ENCODE peak calls at places on chromosomes 7 and 10, in five cellular contexts. Y is HEK293T, T is HepG2, V is H1, H is NT2/D1. B is an unnamed sample.

GRCh38 chr7:156450473-156450872 is 190.1 kb upstream of the RNF32 start:
- DNase-seq in Y (no peak), H (no peak), V (no peak), T (no peak), B (no peak)

GRCh38 chr7:47035522-47035921 is 546.4 kb downstream of the TNS3 start:
- DNase-seq in H (no peak), V (no peak), T (no peak), Y (no peak), B (no peak)

GRCh38 chr7:23106491-23106800 is 861 bp downstream of the KLHL7 start:
- DNase-seq in T (no peak), Y (no peak), H (no peak), V (peak), B (no peak)

GRCh38 chr10:102869290-102870198 is at the start of gene AS3MT:
- DNase-seq in V (peak), T (peak), H (no peak), Y (peak), B (no peak)

GRCh38 chr7:5869691-5870090 is 10.9 kb upstream of the OCM start:
- DNase-seq in H (no peak), V (no peak), T (no peak), Y (no peak), B (no peak)

GRCh38 chr7:45582136-45582742 is 8.1 kb downstream of the ADCY1 start:
- DNase-seq in V (no peak), T (no peak), Y (no peak), H (no peak), B (no peak)

GRCh38 chr7:22849158-22849557 is 26.5 kb upstream of the TOMM7 start:
- DNase-seq in H (no peak), Y (no peak), T (no peak), V (no peak), B (no peak)

GRCh38 chr7:134780166-134780853 is 876 bp downstream of the CALD1 start:
- DNase-seq in Y (no peak), H (no peak), V (no peak), T (no peak), B (no peak)

GRCh38 chr10:118958984-118959916 is 70.3 kb upstream of the NANOS1 start:
- DNase-seq in Y (no peak), H (no peak), V (peak), T (no peak), B (no peak)

GRCh38 chr10:35504132-35504531 is 101.0 kb upstream of the GJD4 start:
- DNase-seq in Y (no peak), T (no peak), H (no peak), V (no peak), B (no peak)

GRCh38 chr7:12674861-12675260 is 12.6 kb upstream of the ARL4A start:
- DNase-seq in H (peak), Y (peak), V (peak), T (peak), B (no peak)

GRCh38 chr7:137633133-137633532 is 213.6 kb downstream of the DGKI start:
- DNase-seq in H (no peak), V (no peak), Y (no peak), T (no peak), B (no peak)

GRCh38 chr7:13448243-13448642 is 541.2 kb downstream of the ETV1 start:
- DNase-seq in Y (no peak), T (no peak), V (no peak), H (no peak), B (no peak)

GRCh38 chr7:139746652-139747051 is 31.1 kb downstream of the HIPK2 start:
- DNase-seq in H (no peak), T (no peak), Y (no peak), V (no peak), B (no peak)

GRCh38 chr7:11078242-11078834 is 104.7 kb downstream of the PHF14 start:
- DNase-seq in V (no peak), H (no peak), Y (no peak), T (no peak), B (no peak)

GRCh38 chr7:140003913-140004382 is 58.8 kb downstream of the PARP12 start:
- DNase-seq in Y (peak), V (peak), T (peak), H (no peak), B (peak)

GRCh38 chr10:123970207-123970926 is 78.8 kb upstream of the CPXM2 start:
- DNase-seq in Y (no peak), H (no peak), T (no peak), V (peak), B (no peak)

GRCh38 chr10:70417568-70417967 is 13.6 kb downstream of the EIF4EBP2 start:
- DNase-seq in V (no peak), Y (no peak), H (no peak), T (no peak), B (no peak)

GRCh38 chr7:39459606-39460090 is 106.6 kb upstream of the YAE1 start:
- DNase-seq in H (no peak), V (no peak), Y (no peak), T (no peak), B (no peak)

GRCh38 chr10:53256623-53257022 is 484.0 kb upstream of the MBL2 start:
- DNase-seq in V (peak), H (no peak), T (peak), Y (no peak), B (no peak)

GRCh38 chr10:112526130-112526529 is 79.1 kb downstream of the VTI1A start:
- DNase-seq in V (no peak), T (no peak), Y (no peak), H (no peak), B (no peak)

GRCh38 chr7:74042746-74043522 is 15.0 kb downstream of the ELN start:
- DNase-seq in H (no peak), T (no peak), Y (no peak), V (no peak), B (no peak)

GRCh38 chr10:44435196-44435595 is 50.3 kb upstream of the CXCL12 start:
- DNase-seq in V (no peak), Y (no peak), H (no peak), T (no peak), B (no peak)

GRCh38 chr7:74282748-74283459 is 6.3 kb upstream of the CLIP2 start:
- DNase-seq in H (peak), V (no peak), Y (no peak), T (peak), B (no peak)

GRCh38 chr7:122310119-122311021 is 5.8 kb upstream of the FEZF1 start:
- DNase-seq in Y (no peak), T (no peak), H (no peak), V (peak), B (no peak)

GRCh38 chr7:140435252-140435895 is 31.5 kb downstream of the RAB19 start:
- DNase-seq in H (no peak), V (peak), T (no peak), Y (no peak), B (no peak)

GRCh38 chr7:7125993-7126392 is 56.4 kb upstream of the C1GALT1 start:
- DNase-seq in H (no peak), V (no peak), T (peak), Y (no peak), B (no peak)

GRCh38 chr10:14282271-14282670 is 48.5 kb downstream of the FRMD4A start:
- DNase-seq in Y (no peak), H (no peak), T (no peak), V (no peak), B (no peak)

GRCh38 chr10:124152139-124152780 is 58.9 kb upstream of the CHST15 start:
- DNase-seq in T (peak), V (no peak), H (no peak), Y (no peak), B (no peak)

GRCh38 chr7:108263364-108263951 is 133.3 kb upstream of the LAMB4 start:
- DNase-seq in T (no peak), Y (no peak), V (no peak), H (no peak), B (no peak)

GRCh38 chr10:127470911-127471310 is 78.2 kb upstream of the NPS start:
- DNase-seq in V (no peak), T (no peak), H (no peak), Y (no peak), B (no peak)

GRCh38 chr7:95045236-95045923 is 138.0 kb downstream of the PPP1R9A start:
- DNase-seq in Y (no peak), H (no peak), T (peak), V (peak), B (no peak)

GRCh38 chr10:129136074-129136473 is 331.0 kb upstream of the MGMT start:
- DNase-seq in H (no peak), T (no peak), Y (no peak), V (no peak), B (no peak)

GRCh38 chr10:68553138-68553537 is 7.0 kb upstream of the TET1 start:
- DNase-seq in V (no peak), H (no peak), T (no peak), Y (no peak), B (no peak)

GRCh38 chr10:68553599-68553998 is 6.5 kb upstream of the TET1 start:
- DNase-seq in H (no peak), Y (no peak), T (no peak), V (no peak), B (no peak)

GRCh38 chr10:68550747-68551411 is 9.3 kb upstream of the TET1 start:
- DNase-seq in V (peak), Y (peak), H (peak), T (peak), B (no peak)
- TF ChIP-seq SUZ12 in V (no peak), Y (no peak), H (no peak), T (no peak), B (no peak)

DNA sequence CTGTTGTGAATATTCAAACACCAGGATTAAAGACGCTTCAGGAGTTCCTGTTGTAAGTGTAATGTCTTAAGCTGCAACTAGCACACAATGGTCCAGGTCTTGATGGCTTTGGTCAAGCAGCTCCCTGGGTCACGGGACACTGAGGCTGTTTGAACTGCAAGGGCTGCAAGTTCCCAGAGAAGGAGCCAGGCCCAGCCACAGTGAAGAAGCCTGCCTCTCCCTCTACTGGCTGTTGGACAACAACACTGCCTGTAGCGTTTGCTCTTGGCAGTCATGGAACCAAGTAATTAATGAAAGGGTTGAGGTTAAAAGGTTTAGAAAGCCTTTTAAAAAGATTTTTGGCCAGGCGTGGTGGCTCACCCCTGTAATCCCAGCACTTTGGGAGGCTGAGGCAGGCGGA is 31.9 kb upstream of the GUSB start:
- DNase-seq in T (peak), H (peak), Y (peak), V (peak), B (no peak)
- TF ChIP-seq SUZ12 in T (no peak), H (no peak), Y (no peak), V (no peak), B (no peak)

GRCh38 chr10:34081347-34081743 is 733.8 kb downstream of the PARD3 start:
- DNase-seq in V (no peak), T (no peak), H (no peak), Y (no peak), B (no peak)
- TF ChIP-seq SUZ12 in V (no peak), T (no peak), H (no peak), Y (no peak), B (no peak)

GRCh38 chr10:58513189-58514101 is 773 bp downstream of the BICC1 start:
- DNase-seq in Y (peak), V (peak), T (no peak), H (no peak), B (no peak)

GRCh38 chr10:58512470-58513188 is at the start of gene BICC1:
- DNase-seq in T (no peak), H (no peak), V (no peak), Y (peak), B (no peak)

GRCh38 chr10:58515296-58515956 is 2.8 kb downstream of the BICC1 start:
- DNase-seq in H (no peak), T (no peak), Y (no peak), V (no peak), B (no peak)

GRCh38 chr10:58516118-58516517 is 3.4 kb downstream of the BICC1 start:
- DNase-seq in V (no peak), Y (no peak), T (no peak), H (no peak), B (no peak)

DNA sequence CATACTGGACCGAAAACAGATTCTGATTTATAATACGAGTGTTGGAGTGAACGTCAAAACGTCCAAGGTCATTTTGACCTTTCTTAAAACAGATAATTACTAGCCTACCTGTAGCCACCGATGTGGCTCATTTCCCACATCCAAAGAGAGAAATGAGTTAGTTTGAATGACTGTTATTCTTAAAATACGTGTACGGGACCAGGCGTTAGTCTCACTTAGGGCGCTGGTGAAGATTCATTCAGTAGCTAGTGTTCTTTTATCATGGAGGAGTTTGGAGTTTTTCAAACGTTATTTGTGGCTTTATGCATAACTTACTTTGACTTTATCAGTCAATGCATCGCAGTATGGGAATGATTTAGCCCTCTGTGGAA is 1.4 kb downstream of the BICC1 start:
- DNase-seq in Y (no peak), T (no peak), H (no peak), V (no peak), B (no peak)
- TF ChIP-seq SUZ12 in Y (no peak), T (no peak), H (no peak), V (no peak), B (no peak)

GRCh38 chr10:76352300-76352699 is 920.9 kb downstream of the LRMDA start:
- DNase-seq in Y (no peak), T (no peak), H (no peak), V (no peak), B (no peak)
- TF ChIP-seq SUZ12 in Y (no peak), T (no peak), H (no peak), V (no peak), B (no peak)